ENCODE peak calls at places on chromosomes 13 and 19, in six cellular contexts. O, E, B, R, T and S are unnamed samples.

GRCh38 chr13:43780666-43781065 is 6.1 kb downstream of the ENOX1 start:
- DNase-seq in B (no peak), R (no peak), O (no peak), E (no peak), T (no peak), S (no peak)

GRCh38 chr13:39038569-39038898 is 278 bp downstream of the NHLRC3 start:
- DNase-seq in B (no peak), T (no peak), E (peak; percentile 17), O (peak; percentile 8), R (no peak), S (no peak)

GRCh38 chr13:56586966-56587365 is 553.8 kb upstream of the PRR20A start:
- DNase-seq in T (no peak), B (no peak), R (no peak), E (no peak), O (no peak), S (no peak)

GRCh38 chr19:51751655-51752054 is at the start of gene FPR1:
- DNase-seq in R (no peak), O (peak; percentile 60), E (no peak), T (no peak), B (peak; percentile 30), S (no peak)

GRCh38 chr13:96898855-96899254 is 95.4 kb downstream of the OXGR1 start:
- DNase-seq in R (peak; percentile 28), B (no peak), O (no peak), T (peak; percentile 79), E (no peak), S (no peak)

GRCh38 chr13:97359181-97360057 is 74.5 kb upstream of the RAP2A start:
- DNase-seq in R (peak; percentile 80), T (peak; percentile 84), B (peak; percentile 32), E (peak; percentile 73), O (peak; percentile 68), S (no peak)

GRCh38 chr19:45852145-45852750 is 10.7 kb downstream of the SYMPK start:
- DNase-seq in R (no peak), O (peak; percentile 26), T (no peak), E (no peak), B (no peak), S (no peak)

GRCh38 chr19:43739836-43740235 is 14.9 kb downstream of the SMG9 start:
- DNase-seq in O (peak; percentile 64), R (no peak), T (no peak), E (no peak), B (no peak), S (no peak)

GRCh38 chr13:60689571-60689970 is 292.6 kb downstream of the TDRD3 start:
- DNase-seq in B (no peak), E (no peak), O (no peak), R (no peak), T (no peak), S (no peak)

GRCh38 chr13:65631078-65631477 is 1599.1 kb downstream of the PCDH9 start:
- DNase-seq in R (no peak), T (no peak), E (no peak), O (no peak), B (no peak), S (no peak)

GRCh38 chr13:27117947-27118346 is 53.7 kb downstream of the USP12 start:
- DNase-seq in R (no peak), O (no peak), B (no peak), E (no peak), T (no peak), S (no peak)

GRCh38 chr19:19489804-19490204 is 25.5 kb downstream of the TSSK6 start:
- DNase-seq in R (peak; percentile 16), E (no peak), B (no peak), O (no peak), T (peak; percentile 59), S (peak; percentile 81)

GRCh38 chr19:29712744-29713516 is 2.1 kb downstream of the C19orf12 start:
- DNase-seq in R (no peak), O (no peak), T (peak; percentile 77), E (no peak), B (no peak), S (peak; percentile 26)

GRCh38 chr13:36344886-36345437 is 1.2 kb downstream of the SPART start:
- DNase-seq in T (peak; percentile 57), E (no peak), B (no peak), O (no peak), R (peak; percentile 34), S (no peak)

GRCh38 chr13:43730642-43731041 is 56.1 kb downstream of the ENOX1 start:
- DNase-seq in B (no peak), E (no peak), T (no peak), R (no peak), O (no peak), S (peak; percentile 65)

GRCh38 chr19:43595605-43595998 is 332 bp downstream of the IRGQ start:
- DNase-seq in E (no peak), B (no peak), O (no peak), R (peak; percentile 33), T (no peak), S (no peak)

GRCh38 chr19:31568724-31569123 is 219.5 kb upstream of the TSHZ3 start:
- DNase-seq in B (no peak), R (no peak), O (no peak), E (no peak), T (peak; percentile 31), S (no peak)

GRCh38 chr13:91946498-91947070 is 548.2 kb downstream of the GPC5 start:
- DNase-seq in T (no peak), B (no peak), E (peak; percentile 44), R (peak; percentile 63), O (peak; percentile 23), S (no peak)

GRCh38 chr19:51664131-51664530 is 17.5 kb upstream of the SIGLEC14 start:
- DNase-seq in T (no peak), R (no peak), O (no peak), B (no peak), E (no peak), S (no peak)

GRCh38 chr13:20124303-20124702 is 36.5 kb downstream of the GJA3 start:
- DNase-seq in B (no peak), O (no peak), R (no peak), E (no peak), T (peak; percentile 5), S (no peak)

GRCh38 chr19:30699871-30700280 is 327.7 kb downstream of the ZNF536 start:
- DNase-seq in O (no peak), B (no peak), E (no peak), T (no peak), R (no peak), S (no peak)

GRCh38 chr19:16628984-16629691 is 1.1 kb upstream of the MED26 start:
- DNase-seq in E (no peak), O (no peak), B (no peak), R (no peak), T (no peak), S (no peak)

GRCh38 chr13:76293751-76294150 is 592.5 kb downstream of the KCTD12 start:
- DNase-seq in T (no peak), R (no peak), B (no peak), E (no peak), O (peak; percentile 16), S (no peak)

GRCh38 chr19:50290011-50290410 is 39.2 kb downstream of the KCNC3 start:
- DNase-seq in R (peak; percentile 32), O (no peak), B (no peak), T (peak; percentile 61), E (no peak), S (no peak)

GRCh38 chr13:45331981-45332830 is 8.8 kb downstream of the TPT1 start:
- DNase-seq in T (no peak), B (peak; percentile 68), R (no peak), E (peak; percentile 75), O (peak; percentile 76), S (no peak)

GRCh38 chr13:22945321-22946226 is 235.2 kb upstream of the SGCG start:
- DNase-seq in B (no peak), T (peak; percentile 2), E (no peak), O (no peak), R (no peak), S (no peak)

GRCh38 chr13:31236211-31236786 is 36.5 kb downstream of the B3GLCT start:
- DNase-seq in T (no peak), O (peak; percentile 51), R (peak; percentile 67), E (peak; percentile 31), B (no peak), S (no peak)

GRCh38 chr13:95677564-95678386 is 836 bp downstream of the DNAJC3 start:
- DNase-seq in O (peak; percentile 21), B (no peak), R (peak; percentile 57), T (no peak), E (no peak), S (no peak)

GRCh38 chr19:51546650-51547396 is 15.4 kb upstream of the SIGLEC6 start:
- DNase-seq in R (no peak), E (no peak), B (no peak), T (no peak), O (peak; percentile 82), S (no peak)

GRCh38 chr19:7705387-7706187 is 3.7 kb upstream of the FCER2 start:
- DNase-seq in E (no peak), T (no peak), B (no peak), R (no peak), O (no peak), S (no peak)
- H3K4me3 ChIP-seq in E (no peak overlapping the region), T (no peak overlapping the region), B (no peak overlapping the region), R (no peak overlapping the region), O (no peak overlapping the region), S (no peak overlapping the region)

GRCh38 chr19:33094504-33095067 is 13.6 kb downstream of the GPATCH1 start:
- DNase-seq in O (peak; percentile 3), B (no peak), E (no peak), T (no peak), R (no peak), S (peak; percentile 19)
- H3K9ac ChIP-seq in O (no peak overlapping the region), B (no peak overlapping the region), E (no peak overlapping the region), T (no peak overlapping the region), R (no peak overlapping the region), S (peak overlapping the region; percentile 34)

GRCh38 chr19:1017906-1018305 is 3.0 kb downstream of the TMEM259 start:
- DNase-seq in O (no peak), R (no peak), E (no peak), B (no peak), T (no peak), S (no peak)

GRCh38 chr19:1015061-1015781 is 5.7 kb downstream of the TMEM259 start:
- DNase-seq in O (no peak), T (no peak), E (no peak), R (no peak), B (no peak), S (peak; percentile 74)

GRCh38 chr19:1015782-1016646 is 4.9 kb downstream of the TMEM259 start:
- DNase-seq in T (no peak), B (no peak), O (no peak), R (peak; percentile 42), E (no peak), S (peak; percentile 73)

GRCh38 chr19:1017115-1017905 is 3.6 kb downstream of the TMEM259 start:
- DNase-seq in R (no peak), E (no peak), O (peak; percentile 47), T (no peak), B (no peak), S (peak; percentile 84)

GRCh38 chr19:1016647-1017114 is 4.2 kb downstream of the TMEM259 start:
- DNase-seq in E (no peak), T (no peak), B (no peak), R (no peak), O (peak; percentile 33), S (peak; percentile 82)
- H3K4me3 ChIP-seq in E (no peak overlapping the region), T (no peak overlapping the region), B (no peak overlapping the region), R (no peak overlapping the region), O (peak overlapping the region; percentile 47), S (no peak overlapping the region)

DNA sequence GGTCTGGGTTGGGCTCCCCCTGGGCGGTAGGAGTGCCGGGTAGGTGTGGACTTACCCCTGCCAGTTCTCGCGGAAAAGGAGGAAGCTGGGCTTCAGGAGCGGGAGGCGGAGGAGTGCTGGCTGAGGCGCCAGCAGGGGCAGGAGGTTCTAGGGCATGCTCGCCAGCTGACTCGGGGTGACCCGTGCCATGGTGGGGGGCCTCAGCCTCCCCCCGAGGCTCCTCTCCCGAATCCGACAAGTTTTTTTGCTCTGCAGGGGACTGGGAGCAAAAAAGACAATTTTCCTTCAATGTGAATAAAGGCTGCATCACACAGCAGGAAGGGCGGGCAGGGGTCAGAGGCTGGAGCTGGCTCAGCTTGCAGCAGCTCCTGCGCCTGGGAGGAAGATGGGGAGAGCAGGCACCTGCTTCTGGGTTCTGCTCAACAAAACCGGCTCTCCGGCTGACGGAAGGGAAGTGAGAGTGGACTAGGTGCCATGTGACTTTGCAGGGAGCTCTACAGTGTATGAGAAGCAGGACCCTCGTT is 26.5 kb downstream of the RANBP3 start:
- DNase-seq in O (no peak), R (peak; percentile 61), E (no peak), B (no peak), T (peak; percentile 63), S (peak; percentile 70)
- H3K9ac ChIP-seq in O (no peak overlapping the region), R (no peak overlapping the region), E (no peak overlapping the region), B (no peak overlapping the region), T (no peak overlapping the region), S (no peak overlapping the region)